ENCODE peak calls at places on chromosome 1, in seven cellular contexts. One of them, this sample, is unnamed.

GRCh38 chr1:31683997-31684396 is 19.8 kb downstream of the COL16A1 start:
- DNase-seq in stimulated activated CD8-positive, alpha-beta memory T cell treated with anti-CD3 and anti-CD28 coated beads, Interleukin-4, amount 100 ng/mL, for 48 hours: no peak
- DNase-seq in KG1: no peak
- DNase-seq in H4: no peak
- DNase-seq in Right ventricle myocardium superior: no peak
- DNase-seq in OCI-M1: peak; percentile 32
- DNase-seq in RWPE1: no peak
- DNase-seq in this sample: no peak

GRCh38 chr1:187212377-187212776 is 383.6 kb downstream of the PLA2G4A start:
- DNase-seq in KG1: no peak
- DNase-seq in Right ventricle myocardium superior: no peak
- DNase-seq in H4: no peak
- DNase-seq in stimulated activated CD8-positive, alpha-beta memory T cell treated with anti-CD3 and anti-CD28 coated beads, Interleukin-4, amount 100 ng/mL, for 48 hours: no peak
- DNase-seq in RWPE1: no peak
- DNase-seq in OCI-M1: no peak
- DNase-seq in this sample: no peak

GRCh38 chr1:3466366-3467075 is 12.1 kb downstream of the ARHGEF16 start:
- DNase-seq in KG1: no peak
- DNase-seq in H4: no peak
- DNase-seq in RWPE1: no peak
- DNase-seq in stimulated activated CD8-positive, alpha-beta memory T cell treated with anti-CD3 and anti-CD28 coated beads, Interleukin-4, amount 100 ng/mL, for 48 hours: no peak
- DNase-seq in Right ventricle myocardium superior: peak; percentile 24
- DNase-seq in OCI-M1: no peak
- DNase-seq in this sample: no peak

GRCh38 chr1:169529068-169529642 is 43.4 kb upstream of the SLC19A2 start:
- DNase-seq in Right ventricle myocardium superior: no peak
- DNase-seq in RWPE1: peak; percentile 78
- DNase-seq in H4: no peak
- DNase-seq in KG1: no peak
- DNase-seq in OCI-M1: peak; percentile 33
- DNase-seq in stimulated activated CD8-positive, alpha-beta memory T cell treated with anti-CD3 and anti-CD28 coated beads, Interleukin-4, amount 100 ng/mL, for 48 hours: no peak
- DNase-seq in this sample: peak; percentile 52

GRCh38 chr1:204483791-204484190 is 10.8 kb downstream of the PIK3C2B start:
- DNase-seq in OCI-M1: no peak
- DNase-seq in KG1: no peak
- DNase-seq in stimulated activated CD8-positive, alpha-beta memory T cell treated with anti-CD3 and anti-CD28 coated beads, Interleukin-4, amount 100 ng/mL, for 48 hours: no peak
- DNase-seq in H4: no peak
- DNase-seq in RWPE1: no peak
- DNase-seq in Right ventricle myocardium superior: no peak
- DNase-seq in this sample: no peak

GRCh38 chr1:154784924-154785531 is 85.1 kb downstream of the KCNN3 start:
- DNase-seq in RWPE1: no peak
- DNase-seq in stimulated activated CD8-positive, alpha-beta memory T cell treated with anti-CD3 and anti-CD28 coated beads, Interleukin-4, amount 100 ng/mL, for 48 hours: peak; percentile 51
- DNase-seq in OCI-M1: no peak
- DNase-seq in KG1: no peak
- DNase-seq in Right ventricle myocardium superior: peak; percentile 29
- DNase-seq in H4: no peak
- DNase-seq in this sample: no peak

GRCh38 chr1:214213136-214213535 is 67.8 kb upstream of the SMYD2 start:
- DNase-seq in OCI-M1: no peak
- DNase-seq in Right ventricle myocardium superior: no peak
- DNase-seq in KG1: no peak
- DNase-seq in stimulated activated CD8-positive, alpha-beta memory T cell treated with anti-CD3 and anti-CD28 coated beads, Interleukin-4, amount 100 ng/mL, for 48 hours: no peak
- DNase-seq in H4: no peak
- DNase-seq in RWPE1: peak; percentile 94
- DNase-seq in this sample: peak; percentile 42

GRCh38 chr1:94094466-94095111 is 26.4 kb downstream of the ABCA4 start:
- DNase-seq in OCI-M1: peak; percentile 27
- DNase-seq in H4: peak; percentile 58
- DNase-seq in Right ventricle myocardium superior: peak; percentile 90
- DNase-seq in KG1: no peak
- DNase-seq in RWPE1: no peak
- DNase-seq in stimulated activated CD8-positive, alpha-beta memory T cell treated with anti-CD3 and anti-CD28 coated beads, Interleukin-4, amount 100 ng/mL, for 48 hours: no peak
- DNase-seq in this sample: peak; percentile 81

GRCh38 chr1:193905288-193906085 is 719.1 kb upstream of the B3GALT2 start:
- DNase-seq in stimulated activated CD8-positive, alpha-beta memory T cell treated with anti-CD3 and anti-CD28 coated beads, Interleukin-4, amount 100 ng/mL, for 48 hours: no peak
- DNase-seq in H4: peak; percentile 16
- DNase-seq in KG1: no peak
- DNase-seq in OCI-M1: peak; percentile 32
- DNase-seq in RWPE1: no peak
- DNase-seq in Right ventricle myocardium superior: no peak
- DNase-seq in this sample: peak; percentile 25

GRCh38 chr1:230067441-230067870 is 418 bp downstream of the GALNT2 start:
- DNase-seq in stimulated activated CD8-positive, alpha-beta memory T cell treated with anti-CD3 and anti-CD28 coated beads, Interleukin-4, amount 100 ng/mL, for 48 hours: peak; percentile 53
- DNase-seq in Right ventricle myocardium superior: peak; percentile 58
- DNase-seq in RWPE1: peak; percentile 58
- DNase-seq in OCI-M1: peak; percentile 69
- DNase-seq in KG1: no peak
- DNase-seq in H4: no peak
- DNase-seq in this sample: peak; percentile 48

GRCh38 chr1:243253211-243253926 is 1.7 kb downstream of the CEP170 start:
- DNase-seq in stimulated activated CD8-positive, alpha-beta memory T cell treated with anti-CD3 and anti-CD28 coated beads, Interleukin-4, amount 100 ng/mL, for 48 hours: no peak
- DNase-seq in KG1: no peak
- DNase-seq in H4: no peak
- DNase-seq in Right ventricle myocardium superior: no peak
- DNase-seq in OCI-M1: peak; percentile 72
- DNase-seq in RWPE1: no peak
- DNase-seq in this sample: peak; percentile 20

GRCh38 chr1:109768700-109769325 is 5.1 kb upstream of the EPS8L3 start:
- DNase-seq in KG1: no peak
- DNase-seq in H4: no peak
- DNase-seq in OCI-M1: no peak
- DNase-seq in RWPE1: no peak
- DNase-seq in stimulated activated CD8-positive, alpha-beta memory T cell treated with anti-CD3 and anti-CD28 coated beads, Interleukin-4, amount 100 ng/mL, for 48 hours: no peak
- DNase-seq in Right ventricle myocardium superior: peak; percentile 36
- DNase-seq in this sample: no peak

GRCh38 chr1:57064379-57064778 is 98.6 kb upstream of the C8B start:
- DNase-seq in H4: no peak
- DNase-seq in OCI-M1: no peak
- DNase-seq in RWPE1: no peak
- DNase-seq in Right ventricle myocardium superior: no peak
- DNase-seq in stimulated activated CD8-positive, alpha-beta memory T cell treated with anti-CD3 and anti-CD28 coated beads, Interleukin-4, amount 100 ng/mL, for 48 hours: no peak
- DNase-seq in KG1: no peak
- DNase-seq in this sample: no peak

GRCh38 chr1:3491291-3492246 is 37.1 kb downstream of the ARHGEF16 start:
- DNase-seq in H4: no peak
- DNase-seq in KG1: peak; percentile 16
- DNase-seq in stimulated activated CD8-positive, alpha-beta memory T cell treated with anti-CD3 and anti-CD28 coated beads, Interleukin-4, amount 100 ng/mL, for 48 hours: peak; percentile 93
- DNase-seq in Right ventricle myocardium superior: peak; percentile 89
- DNase-seq in OCI-M1: peak; percentile 76
- DNase-seq in RWPE1: peak; percentile 66
- DNase-seq in this sample: peak; percentile 27

GRCh38 chr1:174957829-174958228 is 41.9 kb upstream of the CACYBP start:
- DNase-seq in H4: no peak
- DNase-seq in KG1: no peak
- DNase-seq in stimulated activated CD8-positive, alpha-beta memory T cell treated with anti-CD3 and anti-CD28 coated beads, Interleukin-4, amount 100 ng/mL, for 48 hours: no peak
- DNase-seq in RWPE1: no peak
- DNase-seq in OCI-M1: peak; percentile 49
- DNase-seq in Right ventricle myocardium superior: no peak
- DNase-seq in this sample: no peak

GRCh38 chr1:7106442-7107108 is 321.3 kb downstream of the CAMTA1 start:
- DNase-seq in H4: no peak
- DNase-seq in OCI-M1: no peak
- DNase-seq in RWPE1: no peak
- DNase-seq in Right ventricle myocardium superior: no peak
- DNase-seq in KG1: no peak
- DNase-seq in stimulated activated CD8-positive, alpha-beta memory T cell treated with anti-CD3 and anti-CD28 coated beads, Interleukin-4, amount 100 ng/mL, for 48 hours: no peak
- DNase-seq in this sample: no peak

GRCh38 chr1:63892632-63893395 is 119.0 kb downstream of the ROR1 start:
- DNase-seq in RWPE1: no peak
- DNase-seq in stimulated activated CD8-positive, alpha-beta memory T cell treated with anti-CD3 and anti-CD28 coated beads, Interleukin-4, amount 100 ng/mL, for 48 hours: no peak
- DNase-seq in OCI-M1: no peak
- DNase-seq in KG1: no peak
- DNase-seq in Right ventricle myocardium superior: no peak
- DNase-seq in H4: peak; percentile 98
- DNase-seq in this sample: peak; percentile 76

GRCh38 chr1:225627304-225627947 is 25.5 kb downstream of the ENAH start:
- DNase-seq in KG1: no peak
- DNase-seq in stimulated activated CD8-positive, alpha-beta memory T cell treated with anti-CD3 and anti-CD28 coated beads, Interleukin-4, amount 100 ng/mL, for 48 hours: no peak
- DNase-seq in RWPE1: no peak
- DNase-seq in H4: no peak
- DNase-seq in Right ventricle myocardium superior: no peak
- DNase-seq in OCI-M1: no peak
- DNase-seq in this sample: no peak

GRCh38 chr1:168227620-168228019 is 1.8 kb downstream of the SFT2D2 start:
- DNase-seq in H4: no peak
- DNase-seq in Right ventricle myocardium superior: no peak
- DNase-seq in OCI-M1: no peak
- DNase-seq in KG1: no peak
- DNase-seq in RWPE1: peak; percentile 20
- DNase-seq in stimulated activated CD8-positive, alpha-beta memory T cell treated with anti-CD3 and anti-CD28 coated beads, Interleukin-4, amount 100 ng/mL, for 48 hours: no peak
- DNase-seq in this sample: peak; percentile 60

GRCh38 chr1:58964880-58965279 is 181.0 kb upstream of the JUN start:
- DNase-seq in H4: no peak
- DNase-seq in Right ventricle myocardium superior: no peak
- DNase-seq in OCI-M1: peak; percentile 20
- DNase-seq in RWPE1: no peak
- DNase-seq in stimulated activated CD8-positive, alpha-beta memory T cell treated with anti-CD3 and anti-CD28 coated beads, Interleukin-4, amount 100 ng/mL, for 48 hours: no peak
- DNase-seq in KG1: no peak
- DNase-seq in this sample: peak; percentile 91

GRCh38 chr1:68373173-68373572 is 76.6 kb downstream of the RPE65 start:
- DNase-seq in H4: no peak
- DNase-seq in Right ventricle myocardium superior: no peak
- DNase-seq in OCI-M1: no peak
- DNase-seq in stimulated activated CD8-positive, alpha-beta memory T cell treated with anti-CD3 and anti-CD28 coated beads, Interleukin-4, amount 100 ng/mL, for 48 hours: no peak
- DNase-seq in KG1: no peak
- DNase-seq in RWPE1: no peak
- DNase-seq in this sample: no peak

GRCh38 chr1:71307451-71307850 is 226.6 kb upstream of the ZRANB2 start:
- DNase-seq in H4: peak; percentile 89
- DNase-seq in OCI-M1: peak; percentile 67
- DNase-seq in KG1: no peak
- DNase-seq in stimulated activated CD8-positive, alpha-beta memory T cell treated with anti-CD3 and anti-CD28 coated beads, Interleukin-4, amount 100 ng/mL, for 48 hours: no peak
- DNase-seq in Right ventricle myocardium superior: no peak
- DNase-seq in RWPE1: no peak
- DNase-seq in this sample: peak; percentile 71

GRCh38 chr1:177511036-177511435 is 340.3 kb downstream of the BRINP2 start:
- DNase-seq in KG1: no peak
- DNase-seq in RWPE1: no peak
- DNase-seq in stimulated activated CD8-positive, alpha-beta memory T cell treated with anti-CD3 and anti-CD28 coated beads, Interleukin-4, amount 100 ng/mL, for 48 hours: no peak
- DNase-seq in Right ventricle myocardium superior: no peak
- DNase-seq in H4: no peak
- DNase-seq in OCI-M1: no peak
- DNase-seq in this sample: peak; percentile 72

GRCh38 chr1:167599839-167600581 is 30.0 kb upstream of the RCSD1 start:
- DNase-seq in OCI-M1: peak; percentile 88
- DNase-seq in KG1: peak; percentile 48
- DNase-seq in stimulated activated CD8-positive, alpha-beta memory T cell treated with anti-CD3 and anti-CD28 coated beads, Interleukin-4, amount 100 ng/mL, for 48 hours: peak; percentile 39
- DNase-seq in Right ventricle myocardium superior: peak; percentile 60
- DNase-seq in H4: peak; percentile 47
- DNase-seq in RWPE1: peak; percentile 36
- DNase-seq in this sample: peak; percentile 61

GRCh38 chr1:115507256-115507589 is 134.5 kb upstream of the VANGL1 start:
- DNase-seq in OCI-M1: peak; percentile 30
- DNase-seq in KG1: no peak
- DNase-seq in H4: peak; percentile 10
- DNase-seq in Right ventricle myocardium superior: no peak
- DNase-seq in RWPE1: peak; percentile 30
- DNase-seq in stimulated activated CD8-positive, alpha-beta memory T cell treated with anti-CD3 and anti-CD28 coated beads, Interleukin-4, amount 100 ng/mL, for 48 hours: no peak
- DNase-seq in this sample: peak; percentile 62

GRCh38 chr1:100090471-100090870 is 42.3 kb downstream of the SASS6 start:
- DNase-seq in KG1: no peak
- DNase-seq in H4: no peak
- DNase-seq in RWPE1: no peak
- DNase-seq in Right ventricle myocardium superior: no peak
- DNase-seq in stimulated activated CD8-positive, alpha-beta memory T cell treated with anti-CD3 and anti-CD28 coated beads, Interleukin-4, amount 100 ng/mL, for 48 hours: no peak
- DNase-seq in OCI-M1: no peak
- DNase-seq in this sample: no peak

This sample was measured in iris pigment epithelial cell.